ENCODE peak calls at places on chromosomes 3 and 15, in four cellular contexts. P is GM12878, M is HepG2, W is K562. V is an unnamed sample.

GRCh38 chr15:31108836-31109235 is 7.3 kb upstream of the TRPM1 start:
- DNase-seq in P (no peak), M (no peak), W (no peak), V (no peak)

GRCh38 chr15:90402230-90402629 is 14.2 kb downstream of the IQGAP1 start:
- DNase-seq in P (no peak), M (peak; percentile 29), W (peak; percentile 11), V (no peak)

GRCh38 chr15:96273317-96274086 is 57.0 kb upstream of the NR2F2 start:
- DNase-seq in P (peak; percentile 25), M (no peak), W (peak; percentile 99), V (peak; percentile 26)

GRCh38 chr3:185362850-185363661 is at the start of gene MAP3K13:
- DNase-seq in P (peak; percentile 81), M (peak; percentile 54), W (peak; percentile 82), V (peak; percentile 79)

GRCh38 chr3:184260571-184261269 is 633 bp downstream of the CAMK2N2 start:
- DNase-seq in P (no peak), M (no peak), W (no peak), V (no peak)

GRCh38 chr3:174863488-174863887 is 4.4 kb downstream of the NAALADL2 start:
- DNase-seq in P (no peak), M (no peak), W (no peak), V (no peak)

GRCh38 chr3:107404727-107405519 is 27.7 kb downstream of the CCDC54 start:
- DNase-seq in P (no peak), M (no peak), W (no peak), V (no peak)

GRCh38 chr15:74202461-74203401 is at the start of gene STRA6:
- DNase-seq in P (no peak), M (peak; percentile 45), W (peak; percentile 62), V (peak; percentile 45)

GRCh38 chr3:198113219-198114053 is 153.4 kb downstream of the LMLN start:
- DNase-seq in P (no peak), M (no peak), W (no peak), V (no peak)

GRCh38 chr3:185709241-185709955 is 115.4 kb downstream of the IGF2BP2 start:
- DNase-seq in P (no peak), M (no peak), W (no peak), V (no peak)

GRCh38 chr3:136162322-136162721 is 33.8 kb downstream of the MSL2 start:
- DNase-seq in P (no peak), M (no peak), W (no peak), V (no peak)

GRCh38 chr3:126064627-126065258 is 19.2 kb downstream of the SLC41A3 start:
- DNase-seq in P (no peak), M (no peak), W (peak; percentile 47), V (peak; percentile 2)

GRCh38 chr3:10834951-10835350 is 18.9 kb downstream of the SLC6A11 start:
- DNase-seq in P (no peak), M (no peak), W (no peak), V (no peak)

GRCh38 chr3:72312339-72312738 is 527.4 kb upstream of the PROK2 start:
- DNase-seq in P (peak; percentile 26), M (no peak), W (no peak), V (no peak)

GRCh38 chr3:72309626-72310025 is 524.7 kb upstream of the PROK2 start:
- DNase-seq in P (no peak), M (no peak), W (no peak), V (no peak)

GRCh38 chr3:72307438-72308105 is 522.6 kb upstream of the PROK2 start:
- DNase-seq in P (no peak), M (no peak), W (no peak), V (no peak)

GRCh38 chr3:72311425-72311824 is 526.5 kb upstream of the PROK2 start:
- DNase-seq in P (no peak), M (no peak), W (no peak), V (no peak)

GRCh38 chr3:72310028-72310987 is 525.4 kb upstream of the PROK2 start:
- DNase-seq in P (peak; percentile 84), M (peak; percentile 16), W (peak; percentile 40), V (peak; percentile 32)
- TF ChIP-seq SP1 in P (no peak), M (no peak), W (no peak), V (no peak)

GRCh38 chr3:69012836-69013255 is 638 bp downstream of the EOGT start:
- DNase-seq in P (no peak), M (peak; percentile 22), W (peak; percentile 47), V (peak; percentile 48)
- TF ChIP-seq FOXM1 in P (no peak), M (no peak), W (no peak), V (peak; percentile 7)

DNA sequence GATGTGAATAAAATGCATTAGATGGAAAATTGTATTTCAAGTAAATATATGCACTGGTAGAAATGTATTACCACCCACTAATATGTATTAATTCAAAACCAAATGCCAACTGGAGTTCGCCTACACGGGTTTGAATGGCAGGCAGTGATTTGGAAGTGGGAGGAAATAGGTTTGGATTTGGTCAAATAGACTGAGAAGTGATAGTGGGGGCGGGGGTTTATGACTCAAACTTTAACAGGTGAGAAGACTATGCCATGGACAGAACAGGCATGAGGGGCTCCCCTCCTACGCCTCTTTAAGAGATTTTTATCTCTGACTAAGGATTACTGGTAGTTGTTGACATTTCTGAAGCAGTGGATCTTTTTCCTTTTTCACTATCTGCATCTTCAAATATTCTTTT is 677.8 kb downstream of the NTRK3 start:
- DNase-seq in P (no peak), M (no peak), W (no peak), V (no peak)
- TF ChIP-seq SP1 in P (no peak), M (no peak), W (no peak), V (no peak)

GRCh38 chr3:124126446-124127017 is 134.6 kb upstream of the ROPN1 start:
- DNase-seq in P (no peak), M (no peak), W (no peak), V (no peak)
- TF ChIP-seq FOXM1 in P (no peak), M (no peak), W (no peak), V (no peak)

GRCh38 chr3:160331127-160331937 is 67.7 kb downstream of the IFT80 start:
- DNase-seq in P (no peak), M (peak; percentile 86), W (peak; percentile 37), V (no peak)
- TF ChIP-seq SP1 in P (no peak), M (no peak), W (no peak), V (no peak)

DNA sequence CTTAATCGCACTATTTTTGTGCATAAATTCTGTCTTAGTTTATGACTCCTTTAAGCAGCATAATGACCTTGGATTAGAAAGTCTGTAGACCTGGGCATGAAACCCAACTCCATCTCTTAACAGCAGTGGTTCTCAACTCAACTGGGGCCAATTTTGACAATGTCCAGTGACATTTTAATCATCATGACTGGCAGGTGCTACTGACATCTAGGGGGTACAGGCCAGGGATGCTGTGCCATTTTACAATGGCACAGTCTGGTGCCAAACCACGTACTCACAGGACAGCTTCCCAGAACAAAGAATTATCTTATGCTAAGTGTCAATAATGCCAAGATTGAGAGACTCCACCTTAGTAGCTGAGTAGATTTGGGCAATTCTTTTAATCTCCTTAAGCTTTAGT is 405.0 kb downstream of the NTRK3 start:
- DNase-seq in P (no peak), M (no peak), W (no peak), V (no peak)
- TF ChIP-seq FOXM1 in P (no peak), M (no peak), W (no peak), V (no peak)

V was measured in HEK293T.